ENCODE peak calls at places on chromosome 3, in seven cellular contexts. F, O, J, C, P, A and I are unnamed samples.

GRCh38 chr3:37074178-37074577 is 80.9 kb downstream of the MLH1 start:
- DNase-seq in F (no peak), O (no peak), J (no peak), C (no peak), P (peak), A (no peak), I (no peak)

GRCh38 chr3:112604536-112604935 is 36.4 kb downstream of the CCDC80 start:
- DNase-seq in F (no peak), O (no peak), J (no peak), C (no peak), P (peak), A (no peak), I (peak)

GRCh38 chr3:76582098-76582497 is 457.8 kb upstream of the ROBO2 start:
- DNase-seq in F (no peak), O (no peak), J (no peak), C (no peak), P (no peak), A (no peak), I (no peak)

GRCh38 chr3:14113964-14114667 is 10.6 kb downstream of the CHCHD4 start:
- DNase-seq in F (no peak), O (no peak), J (no peak), C (no peak), P (no peak), A (peak), I (peak)

GRCh38 chr3:182710557-182711157 is 82.6 kb upstream of the ATP11B start:
- DNase-seq in F (no peak), O (no peak), J (no peak), C (no peak), P (peak), A (no peak), I (no peak)

GRCh38 chr3:57421336-57421735 is 122.8 kb downstream of the DNAH12 start:
- DNase-seq in F (no peak), O (no peak), J (no peak), C (no peak), P (no peak), A (no peak), I (no peak)

GRCh38 chr3:179503640-179504039 is 52.4 kb upstream of the GNB4 start:
- DNase-seq in F (no peak), O (no peak), J (no peak), C (no peak), P (no peak), A (no peak), I (no peak)

GRCh38 chr3:41740374-41740773 is 221.5 kb downstream of the ULK4 start:
- DNase-seq in F (no peak), O (no peak), J (no peak), C (no peak), P (no peak), A (no peak), I (no peak)

GRCh38 chr3:138949002-138949418 is 2.0 kb downstream of the FOXL2NB start:
- DNase-seq in F (no peak), O (no peak), J (no peak), C (peak), P (no peak), A (no peak), I (no peak)

GRCh38 chr3:134149286-134149685 is 101.4 kb downstream of the RYK start:
- DNase-seq in F (no peak), O (no peak), J (no peak), C (no peak), P (no peak), A (no peak), I (no peak)

GRCh38 chr3:12472796-12473195 is 11.5 kb upstream of the TSEN2 start:
- DNase-seq in F (no peak), O (no peak), J (no peak), C (no peak), P (no peak), A (no peak), I (no peak)

GRCh38 chr3:140956058-140956835 is 14.6 kb downstream of the SLC25A36 start:
- DNase-seq in F (no peak), O (no peak), J (no peak), C (no peak), P (no peak), A (no peak), I (no peak)

GRCh38 chr3:123044981-123045763 is 17.6 kb upstream of the SEMA5B start:
- DNase-seq in F (no peak), O (no peak), J (no peak), C (no peak), P (no peak), A (peak), I (no peak)

GRCh38 chr3:192772495-192772894 is 45.2 kb upstream of the FGF12 start:
- DNase-seq in F (no peak), O (no peak), J (peak), C (no peak), P (peak), A (peak), I (no peak)

GRCh38 chr3:57007513-57008415 is 52.7 kb upstream of the SPATA12 start:
- DNase-seq in F (peak), O (peak), J (peak), C (peak), P (peak), A (no peak), I (peak)

GRCh38 chr3:71088019-71088711 is 495.4 kb downstream of the FOXP1 start:
- DNase-seq in F (no peak), O (no peak), J (no peak), C (no peak), P (no peak), A (no peak), I (no peak)

GRCh38 chr3:183375787-183376186 is 52.6 kb downstream of the MCF2L2 start:
- DNase-seq in F (no peak), O (no peak), J (no peak), C (no peak), P (no peak), A (no peak), I (no peak)

GRCh38 chr3:116741462-116741861 is 31.9 kb downstream of the TUSC7 start:
- DNase-seq in F (no peak), O (no peak), J (no peak), C (no peak), P (no peak), A (no peak), I (no peak)

GRCh38 chr3:48058089-48058488 is 41.9 kb upstream of the MAP4 start:
- DNase-seq in F (no peak), O (no peak), J (no peak), C (no peak), P (no peak), A (no peak), I (no peak)

GRCh38 chr3:29281265-29282228 is 676 bp downstream of the RBMS3 start:
- DNase-seq in F (no peak), O (no peak), J (no peak), C (peak), P (peak), A (no peak), I (peak)

GRCh38 chr3:124854027-124854426 is 33.1 kb downstream of the ITGB5 start:
- DNase-seq in F (no peak), O (no peak), J (no peak), C (no peak), P (peak), A (no peak), I (no peak)

GRCh38 chr3:192851821-192852352 is 65.8 kb downstream of the MB21D2 start:
- DNase-seq in F (peak), O (peak), J (peak), C (no peak), P (peak), A (peak), I (peak)

GRCh38 chr3:55207744-55208143 is 279.4 kb downstream of the WNT5A start:
- DNase-seq in F (no peak), O (no peak), J (no peak), C (no peak), P (no peak), A (no peak), I (no peak)

GRCh38 chr3:55204417-55204816 is 276.6 kb upstream of the LRTM1 start:
- DNase-seq in F (no peak), O (no peak), J (no peak), C (no peak), P (peak), A (no peak), I (no peak)

GRCh38 chr3:55203486-55204010 is 275.7 kb upstream of the LRTM1 start:
- DNase-seq in F (no peak), O (no peak), J (no peak), C (no peak), P (peak), A (no peak), I (no peak)

GRCh38 chr3:55203006-55203405 is 275.1 kb upstream of the LRTM1 start:
- DNase-seq in F (no peak), O (no peak), J (no peak), C (no peak), P (peak), A (no peak), I (no peak)

GRCh38 chr3:55206000-55206399 is 278.1 kb upstream of the LRTM1 start:
- DNase-seq in F (no peak), O (no peak), J (no peak), C (no peak), P (peak), A (no peak), I (no peak)
- TF ChIP-seq POLR2A in F (no peak), O (no peak), J (no peak), C (no peak), P (no peak), A (no peak), I (no peak)

DNA sequence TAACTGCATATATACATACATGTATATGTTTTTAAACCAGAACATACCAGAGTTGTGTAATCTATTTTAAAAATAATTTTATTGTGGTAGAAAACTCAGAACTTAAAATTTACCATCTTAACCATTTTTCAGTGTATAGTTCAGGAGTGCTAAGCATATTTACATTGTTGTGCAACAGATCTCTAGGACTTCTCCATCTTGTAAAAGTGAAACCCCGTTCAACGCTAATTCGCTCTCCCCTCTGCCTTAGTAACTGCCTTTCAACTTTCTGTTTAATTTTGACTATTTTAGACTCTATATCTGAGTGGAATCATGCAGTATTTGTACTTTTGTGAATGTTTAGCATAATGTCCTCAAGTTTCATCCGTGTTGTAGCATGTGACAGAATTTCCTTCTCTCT is 51.8 kb upstream of the SSR3 start:
- DNase-seq in F (no peak), O (no peak), J (no peak), C (no peak), P (no peak), A (no peak), I (no peak)
- H3K4me3 ChIP-seq in F (peak), O (no peak), J (peak), C (no peak), P (no peak), A (peak), I (no peak)

GRCh38 chr3:88031543-88032148 is 27.2 kb downstream of the CGGBP1 start:
- DNase-seq in F (no peak), O (no peak), J (no peak), C (no peak), P (peak), A (no peak), I (peak)
- TF ChIP-seq POLR2A in F (no peak), O (no peak), J (no peak), C (no peak), P (no peak), A (no peak), I (no peak)

GRCh38 chr3:44444437-44444836 is 33.0 kb downstream of the ZNF445 start:
- DNase-seq in F (no peak), O (no peak), J (no peak), C (no peak), P (no peak), A (no peak), I (no peak)
- H3K4me3 ChIP-seq in F (no peak), O (no peak), J (no peak), C (no peak), P (no peak), A (no peak), I (no peak)

GRCh38 chr3:28241221-28242160 is at the start of gene CMC1:
- DNase-seq in F (peak), O (peak), J (peak), C (peak), P (peak), A (peak), I (peak)
- TF ChIP-seq POLR2A in F (peak), O (peak), J (peak), C (peak), P (peak), A (peak), I (peak)

GRCh38 chr3:137026701-137027100 is 68.9 kb downstream of the IL20RB start:
- DNase-seq in F (no peak), O (no peak), J (no peak), C (no peak), P (no peak), A (no peak), I (no peak)

GRCh38 chr3:137035631-137036030 is 77.8 kb downstream of the IL20RB start:
- DNase-seq in F (no peak), O (no peak), J (no peak), C (no peak), P (peak), A (no peak), I (no peak)

DNA sequence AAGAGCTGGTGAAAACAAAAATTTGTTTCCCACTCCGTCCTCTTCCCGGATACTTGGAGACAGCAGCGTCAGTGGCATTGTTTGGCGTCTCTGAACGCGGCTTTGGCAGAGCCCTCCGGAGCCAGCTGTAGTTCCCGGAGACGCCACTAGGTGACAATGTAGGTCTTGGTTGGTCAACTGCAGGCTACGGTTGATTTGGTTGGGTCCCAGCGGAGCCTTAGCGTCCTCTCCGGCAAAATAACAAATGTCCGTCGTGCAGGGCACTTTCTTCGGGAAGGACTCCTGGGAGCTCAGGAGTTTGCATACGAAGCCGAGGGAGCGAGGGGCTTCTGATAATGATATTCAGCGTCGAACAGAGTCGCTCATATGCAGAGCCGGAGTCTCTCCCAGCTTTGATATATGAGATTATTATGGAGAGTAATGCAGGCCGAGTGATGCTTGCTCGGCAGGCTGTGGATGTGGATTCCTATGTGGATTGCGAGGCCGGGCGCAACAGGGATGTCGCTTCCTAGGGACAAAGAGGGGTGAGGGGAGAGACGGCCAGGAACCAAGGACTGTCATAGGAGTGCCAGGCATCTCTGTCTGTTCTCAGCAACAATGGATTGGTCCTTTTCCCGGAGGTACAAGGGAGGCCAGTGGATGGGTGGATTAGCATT is 74.8 kb downstream of the IL20RB start:
- DNase-seq in F (peak), O (peak), J (peak), C (peak), P (peak), A (peak), I (peak)
- H3K4me3 ChIP-seq in F (peak), O (no peak), J (peak), C (peak), P (peak), A (peak), I (peak)

DNA sequence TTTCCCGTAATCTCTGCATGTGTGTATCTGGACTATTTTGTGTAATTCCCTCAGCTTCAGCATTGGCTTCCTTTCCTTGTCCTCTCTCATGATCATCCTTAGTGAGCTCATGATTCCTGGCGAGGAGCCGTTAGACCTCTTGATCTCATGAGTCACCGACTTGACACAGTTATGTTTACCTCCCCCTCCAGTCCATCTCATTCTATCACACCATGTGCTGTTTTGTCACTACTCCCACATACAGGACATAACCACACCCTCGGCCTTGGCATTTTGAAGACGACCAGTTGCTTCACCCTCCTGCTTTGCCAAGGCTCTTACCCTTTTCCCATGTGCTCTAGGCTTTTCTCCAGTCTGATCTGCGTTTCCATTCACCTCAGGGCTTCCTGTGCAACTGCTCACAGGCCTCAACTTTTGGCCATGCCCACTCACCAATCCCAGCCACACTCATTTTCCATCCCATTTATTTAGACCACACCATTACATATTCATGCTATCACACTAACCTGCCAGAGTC is 41.5 kb downstream of the CP start:
- DNase-seq in F (peak), O (peak), J (peak), C (peak), P (peak), A (no peak), I (peak)
- TF ChIP-seq POLR2A in F (no peak), O (no peak), J (no peak), C (no peak), P (no peak), A (no peak), I (no peak)

GRCh38 chr3:32820430-32820829 is 2.6 kb downstream of the TRIM71 start:
- DNase-seq in F (no peak), O (no peak), J (no peak), C (no peak), P (no peak), A (no peak), I (no peak)

GRCh38 chr3:32818431-32819085 is 761 bp downstream of the TRIM71 start:
- DNase-seq in F (no peak), O (no peak), J (no peak), C (no peak), P (no peak), A (no peak), I (no peak)

GRCh38 chr3:32817561-32818430 is at the start of gene TRIM71:
- DNase-seq in F (no peak), O (no peak), J (no peak), C (no peak), P (no peak), A (no peak), I (no peak)

GRCh38 chr3:32819581-32820348 is 2.0 kb downstream of the TRIM71 start:
- DNase-seq in F (no peak), O (no peak), J (no peak), C (no peak), P (no peak), A (no peak), I (no peak)

DNA sequence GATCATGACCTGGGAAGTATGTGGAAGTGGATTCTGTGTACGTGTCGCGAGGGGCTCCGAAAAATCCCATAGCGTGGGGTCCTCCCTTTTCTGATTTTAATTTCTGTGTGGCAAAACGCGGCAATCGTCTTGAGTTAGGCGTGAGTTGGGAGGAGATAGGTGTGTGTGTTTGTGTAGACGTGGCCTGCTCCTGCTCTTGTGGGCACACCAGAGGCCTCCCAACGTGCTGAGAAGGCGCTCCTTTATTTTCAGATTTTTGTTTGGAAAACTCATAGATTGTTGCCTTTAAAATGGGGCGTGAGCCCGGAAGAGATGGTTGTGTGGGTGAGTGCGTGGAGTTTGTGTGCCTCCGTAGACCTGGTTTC is 1.3 kb downstream of the TRIM71 start:
- DNase-seq in F (no peak), O (no peak), J (no peak), C (no peak), P (no peak), A (no peak), I (no peak)
- H3K4me3 ChIP-seq in F (peak), O (no peak), J (no peak), C (no peak), P (no peak), A (no peak), I (no peak)

DNA sequence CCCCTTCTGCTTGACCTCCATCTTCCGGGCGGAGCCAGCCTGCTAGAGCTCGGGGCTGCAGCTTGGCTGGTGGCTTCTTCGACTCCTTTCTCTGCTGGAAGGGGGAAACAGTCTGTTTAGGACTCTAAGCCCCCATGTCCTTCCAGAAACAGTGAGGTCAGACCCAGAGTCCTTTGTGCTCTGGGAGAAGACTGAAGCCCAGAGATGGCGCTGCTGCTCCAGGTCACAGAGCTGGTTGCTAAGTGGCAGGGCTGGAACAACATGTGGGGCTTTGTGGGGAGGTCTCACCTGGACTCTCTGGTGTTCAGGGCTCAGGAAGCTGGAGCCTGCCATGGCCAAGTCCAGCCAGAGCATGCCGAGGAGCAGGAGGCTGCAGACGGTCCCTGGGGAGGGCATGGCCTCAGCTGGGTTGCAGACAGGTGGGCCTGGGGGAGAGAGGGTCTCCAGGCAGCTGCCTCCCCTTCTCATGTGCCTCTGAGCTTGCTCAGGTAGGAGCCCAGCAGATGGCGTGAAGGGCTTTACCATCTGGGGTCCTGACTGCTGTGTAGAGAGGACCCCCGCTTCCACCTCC is 2.9 kb downstream of the GHRL start:
- DNase-seq in F (no peak), O (no peak), J (no peak), C (no peak), P (no peak), A (no peak), I (no peak)
- TF ChIP-seq POLR2A in F (no peak), O (no peak), J (no peak), C (no peak), P (no peak), A (no peak), I (no peak)